ENCODE peak calls at places on chromosomes 5 and 9, in six cellular contexts. T, O, U, F, I and S are unnamed samples.

GRCh38 chr5:155514105-155514563 is 500.6 kb downstream of the KIF4B start:
- DNase-seq in U (no peak), T (no peak), F (no peak), O (no peak), I (no peak), S (no peak)

GRCh38 chr9:16459421-16460148 is 410.9 kb downstream of the BNC2 start:
- DNase-seq in U (no peak), T (no peak), I (no peak), F (no peak), O (no peak), S (no peak)

GRCh38 chr5:141354900-141355469 is at the start of gene PCDHGA4:
- DNase-seq in I (peak), U (no peak), T (no peak), F (no peak), O (no peak), S (no peak)

GRCh38 chr5:135609981-135610380 is 31.2 kb upstream of the CXCL14 start:
- DNase-seq in O (no peak), I (no peak), T (no peak), F (no peak), U (no peak), S (no peak)

GRCh38 chr9:846852-847251 is 5.4 kb downstream of the DMRT1 start:
- DNase-seq in T (no peak), F (no peak), O (no peak), I (peak), U (peak), S (no peak)

GRCh38 chr5:11013793-11014192 is 252.8 kb upstream of the DAP start:
- DNase-seq in T (no peak), I (no peak), F (no peak), U (no peak), O (no peak), S (no peak)

GRCh38 chr9:19631181-19631580 is 157.7 kb downstream of the SLC24A2 start:
- DNase-seq in I (no peak), T (no peak), U (no peak), O (no peak), F (no peak), S (no peak)

GRCh38 chr9:69044226-69045219 is 9.0 kb downstream of the FXN start:
- DNase-seq in O (no peak), F (no peak), T (no peak), U (peak), I (no peak), S (no peak)

GRCh38 chr9:34203275-34204010 is 24.6 kb downstream of the UBAP1 start:
- DNase-seq in U (no peak), O (no peak), T (no peak), I (no peak), F (no peak), S (no peak)

GRCh38 chr9:128208943-128209695 is 5.9 kb downstream of the DNM1 start:
- DNase-seq in U (no peak), I (no peak), F (no peak), O (no peak), T (no peak), S (no peak)

GRCh38 chr9:35423499-35423898 is 66.4 kb upstream of the RUSC2 start:
- DNase-seq in O (no peak), U (no peak), F (no peak), I (no peak), T (no peak), S (no peak)

GRCh38 chr9:128523199-128523925 is 18.8 kb downstream of the GLE1 start:
- DNase-seq in T (no peak), I (peak), F (no peak), U (peak), O (peak), S (no peak)

GRCh38 chr5:96577909-96578308 is 84.3 kb upstream of the CAST start:
- DNase-seq in F (no peak), I (no peak), U (no peak), O (no peak), T (no peak), S (no peak)

GRCh38 chr9:128863647-128864046 is 18.1 kb downstream of the KYAT1 start:
- DNase-seq in O (peak), U (peak), I (peak), F (peak), T (peak), S (peak)

GRCh38 chr5:3594514-3595101 is 1.0 kb upstream of the IRX1 start:
- DNase-seq in F (no peak), T (no peak), O (no peak), I (peak), U (peak), S (no peak)

GRCh38 chr5:151030377-151030776 is 10.0 kb downstream of the GPX3 start:
- DNase-seq in O (no peak), I (no peak), T (no peak), U (no peak), F (no peak), S (no peak)

GRCh38 chr9:137303031-137303892 is 1.2 kb upstream of the NRARP start:
- DNase-seq in O (no peak), T (no peak), I (no peak), F (no peak), U (no peak), S (no peak)

GRCh38 chr9:4891674-4892073 is 93.4 kb upstream of the JAK2 start:
- DNase-seq in I (no peak), O (no peak), F (no peak), U (no peak), T (no peak), S (no peak)

GRCh38 chr5:33891731-33892418 is at the start of gene ADAMTS12:
- DNase-seq in I (peak), T (no peak), U (peak), O (no peak), F (no peak), S (no peak)

GRCh38 chr5:138978085-138978484 is 103.0 kb upstream of the LRRTM2 start:
- DNase-seq in O (no peak), I (no peak), F (no peak), T (no peak), U (peak), S (no peak)

GRCh38 chr5:132417010-132417439 is 47.5 kb downstream of the SLC22A5 start:
- DNase-seq in F (no peak), T (no peak), U (no peak), O (peak), I (peak), S (no peak)

GRCh38 chr5:57675236-57675635 is 192.6 kb upstream of the ACTBL2 start:
- DNase-seq in F (no peak), I (no peak), O (no peak), U (peak), T (no peak), S (no peak)

GRCh38 chr5:146073239-146073900 is 32.0 kb downstream of the PLAC8L1 start:
- DNase-seq in O (no peak), U (no peak), I (no peak), F (no peak), T (no peak), S (no peak)

GRCh38 chr5:64612349-64612961 is 77.8 kb upstream of the SHISAL2B start:
- DNase-seq in U (peak), I (peak), F (no peak), T (no peak), O (peak), S (peak)

GRCh38 chr5:4511996-4512656 is 628.0 kb upstream of the ADAMTS16 start:
- DNase-seq in I (peak), F (no peak), O (peak), T (no peak), U (peak), S (no peak)

GRCh38 chr5:160165137-160166068 is 46.2 kb upstream of the PWWP2A start:
- DNase-seq in F (no peak), U (peak), O (peak), I (peak), T (no peak), S (peak)

GRCh38 chr9:90268613-90269012 is 374.0 kb downstream of the DIRAS2 start:
- DNase-seq in I (no peak), O (no peak), T (no peak), F (no peak), U (no peak), S (no peak)

GRCh38 chr9:128159073-128159783 is 837 bp upstream of the BBLN start:
- DNase-seq in U (no peak), F (peak), T (peak), O (no peak), I (no peak), S (no peak)